ENCODE peak calls at places on chromosomes 12 and 14, in ten cellular contexts. X is A549, T is stomach, F is transverse colon, O is sigmoid colon, B is tibial nerve, G is ovary, V is esophagus muscularis mucosa, N is upper lobe of left lung, K is GM12878. Y is an unnamed sample.

GRCh38 chr14:51889851-51890250 is 29.4 kb downstream of the GNG2 start:
- DNase-seq in B (no peak), F (no peak), O (no peak), N (no peak), T (no peak), G (no peak), X (no peak), K (no peak), V (no peak), Y (no peak)

GRCh38 chr12:93812616-93813015 is 135.4 kb downstream of the CRADD start:
- DNase-seq in G (no peak), O (no peak), N (no peak), K (no peak), X (no peak), F (no peak), T (no peak), V (no peak), B (no peak), Y (no peak)

GRCh38 chr14:55843718-55844403 is 263.9 kb downstream of the KTN1 start:
- DNase-seq in N (no peak), T (no peak), F (no peak), O (no peak), V (no peak), K (no peak), B (no peak), G (no peak), X (no peak), Y (no peak)

GRCh38 chr12:128012110-128012509 is 254.9 kb upstream of the TMEM132C start:
- DNase-seq in N (no peak), T (no peak), X (no peak), B (no peak), O (no peak), G (no peak), F (peak), K (no peak), V (peak), Y (no peak)

GRCh38 chr12:132124766-132125425 is 19.2 kb downstream of the DDX51 start:
- DNase-seq in N (peak), O (no peak), K (no peak), F (no peak), T (no peak), B (no peak), G (no peak), V (no peak), X (no peak), Y (peak)

GRCh38 chr12:109701064-109701463 is 12.6 kb upstream of the FAM222A start:
- DNase-seq in V (no peak), T (no peak), F (no peak), K (no peak), X (no peak), B (no peak), N (no peak), G (no peak), O (no peak), Y (no peak)

GRCh38 chr12:127293507-127294310 is 973.3 kb upstream of the TMEM132C start:
- DNase-seq in G (no peak), B (peak), X (peak), K (no peak), V (no peak), T (peak), N (peak), O (no peak), F (peak), Y (peak)

GRCh38 chr14:79605863-79606262 is 605.4 kb downstream of the DIO2 start:
- DNase-seq in X (no peak), G (no peak), T (no peak), B (no peak), O (no peak), N (no peak), F (no peak), K (no peak), V (no peak), Y (no peak)

GRCh38 chr14:92204792-92205191 is 83.0 kb downstream of the CPSF2 start:
- DNase-seq in N (no peak), O (no peak), G (no peak), X (no peak), K (no peak), T (no peak), B (no peak), V (no peak), F (no peak), Y (no peak)

GRCh38 chr12:51208016-51208660 is 9.7 kb downstream of the POU6F1 start:
- DNase-seq in T (no peak), K (no peak), G (no peak), N (no peak), X (no peak), O (no peak), F (no peak), V (no peak), B (no peak), Y (no peak)

GRCh38 chr12:51307655-51308593 is 16.1 kb downstream of the BIN2 start:
- DNase-seq in N (no peak), T (no peak), F (peak), G (no peak), O (no peak), B (no peak), K (no peak), V (no peak), X (peak), Y (no peak)

GRCh38 chr12:120276734-120277133 is 11.2 kb upstream of the PXN start:
- DNase-seq in F (no peak), B (no peak), V (no peak), T (no peak), K (no peak), O (no peak), G (no peak), N (no peak), X (peak), Y (no peak)

GRCh38 chr12:116427200-116427932 is 131.8 kb upstream of the MAP1LC3B2 start:
- DNase-seq in X (peak), K (no peak), V (no peak), G (no peak), T (no peak), N (no peak), F (no peak), B (no peak), O (no peak), Y (no peak)

GRCh38 chr12:117470804-117471203 is 109.4 kb upstream of the NOS1 start:
- DNase-seq in N (no peak), T (no peak), X (peak), V (no peak), O (no peak), G (no peak), F (no peak), K (no peak), B (no peak), Y (no peak)

GRCh38 chr14:53929871-53930685 is 26.5 kb downstream of the BMP4 start:
- DNase-seq in B (no peak), T (no peak), K (no peak), V (no peak), O (no peak), G (peak), X (peak), N (no peak), F (peak), Y (no peak)

GRCh38 chr14:69663322-69663686 is 51.9 kb downstream of the SUSD6 start:
- DNase-seq in T (no peak), X (no peak), V (no peak), F (no peak), G (no peak), O (peak), K (no peak), B (no peak), N (no peak), Y (no peak)

GRCh38 chr14:69664190-69664742 is 52.9 kb downstream of the SUSD6 start:
- DNase-seq in K (no peak), V (no peak), G (no peak), B (no peak), F (no peak), N (no peak), O (no peak), T (no peak), X (no peak), Y (no peak)

GRCh38 chr14:69660344-69661193 is 49.2 kb downstream of the SUSD6 start:
- DNase-seq in N (no peak), F (no peak), K (no peak), O (no peak), V (no peak), T (no peak), X (no peak), G (no peak), B (no peak), Y (no peak)

GRCh38 chr14:69661194-69661537 is 49.8 kb downstream of the SUSD6 start:
- DNase-seq in X (no peak), K (no peak), G (no peak), B (no peak), O (no peak), T (no peak), V (no peak), F (no peak), N (no peak), Y (no peak)

GRCh38 chr14:69662636-69663321 is 51.4 kb downstream of the SUSD6 start:
- DNase-seq in X (no peak), G (no peak), V (no peak), B (no peak), T (no peak), F (no peak), K (no peak), N (no peak), O (no peak), Y (no peak)
- TF ChIP-seq EP300 in X (no peak), G (no peak), V (no peak), B (no peak), T (no peak), F (no peak), K (no peak), N (no peak), O (no peak), Y (no peak)

GRCh38 chr14:103343164-103343879 is 9.3 kb downstream of the EIF5 start:
- DNase-seq in B (no peak), O (no peak), X (no peak), K (no peak), V (no peak), G (no peak), F (no peak), T (no peak), N (no peak), Y (no peak)
- TF ChIP-seq CTCF in B (no peak), O (no peak), X (no peak), K (no peak), V (no peak), G (no peak), F (no peak), T (no peak), N (no peak), Y (no peak)

DNA sequence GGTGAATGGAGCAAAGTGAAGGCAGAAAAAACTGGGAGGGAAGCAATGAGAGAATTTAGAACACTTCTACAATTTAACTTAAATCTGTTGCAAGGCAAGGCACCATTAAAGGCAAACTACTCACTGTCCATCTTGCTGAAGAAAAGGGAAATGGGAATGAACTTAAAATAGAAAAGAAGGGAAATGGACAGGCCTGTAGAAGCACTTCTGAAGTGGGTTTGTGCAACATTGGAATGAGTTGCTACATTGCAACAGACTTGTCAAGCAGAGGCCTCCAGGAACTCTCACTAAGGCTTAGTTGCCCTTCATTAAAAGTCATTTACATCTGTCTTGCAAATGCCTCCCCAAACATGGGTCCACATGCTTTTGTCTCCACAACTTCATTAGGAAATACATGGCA is 13.7 kb upstream of the OR10AD1 start:
- DNase-seq in V (no peak), O (no peak), K (no peak), T (no peak), X (no peak), G (no peak), F (no peak), B (no peak), N (no peak), Y (no peak)
- TF ChIP-seq EP300 in V (no peak), O (no peak), K (no peak), T (no peak), X (no peak), G (no peak), F (no peak), B (no peak), N (peak), Y (no peak)

DNA sequence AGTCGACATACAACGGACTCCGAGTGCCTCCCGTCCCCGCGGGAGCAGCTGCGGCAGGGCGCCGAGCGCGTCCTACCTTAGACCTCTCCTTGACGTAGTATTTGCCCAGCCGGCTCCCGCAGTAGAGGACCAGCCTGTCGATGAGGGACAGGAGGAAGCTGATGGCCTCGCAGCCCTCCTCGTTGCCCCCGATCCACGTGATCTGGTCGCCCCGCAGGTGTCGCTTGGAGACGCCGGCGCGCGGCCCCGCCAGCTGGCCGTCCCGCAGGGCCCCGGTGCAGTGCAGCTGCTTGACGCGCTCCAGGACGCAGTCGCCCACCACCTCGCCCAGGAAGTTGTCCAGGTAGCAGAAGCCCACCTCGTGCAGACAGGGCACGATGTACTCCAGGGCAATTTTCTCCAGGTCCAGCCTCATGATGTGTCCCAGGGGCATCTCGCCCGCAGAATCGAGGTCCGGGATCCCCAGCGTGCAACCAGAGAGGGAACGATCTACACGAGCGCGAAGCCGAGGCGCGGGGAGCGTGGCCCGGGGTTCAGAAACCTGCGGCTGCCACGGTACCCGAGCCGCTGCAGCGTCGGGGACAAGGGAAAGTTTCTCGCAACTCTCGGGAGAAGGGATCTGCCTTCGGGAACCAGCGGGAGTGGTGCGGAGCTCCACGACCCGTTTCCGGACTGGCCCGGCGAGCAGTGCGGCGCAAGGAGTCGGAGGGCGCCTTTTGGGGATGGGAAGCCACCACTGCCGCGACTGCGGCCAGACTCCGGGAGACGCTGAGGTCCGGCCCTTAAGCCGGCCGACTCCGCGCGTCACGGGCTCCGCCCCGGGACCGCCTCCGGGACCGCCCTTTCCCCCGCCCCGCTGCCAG is at the start of gene EGLN3:
- DNase-seq in B (peak), T (peak), K (no peak), V (peak), X (peak), O (peak), N (peak), G (peak), F (peak), Y (peak)
- TF ChIP-seq CTCF in B (no peak), T (no peak), K (no peak), V (no peak), X (no peak), O (no peak), N (no peak), G (no peak), F (no peak), Y (no peak)

GRCh38 chr14:32596390-32596789 is 267.3 kb downstream of the AKAP6 start:
- DNase-seq in F (no peak), T (no peak), B (no peak), O (no peak), G (no peak), X (no peak), K (no peak), N (no peak), V (no peak), Y (no peak)

GRCh38 chr14:32594766-32595165 is 265.7 kb downstream of the AKAP6 start:
- DNase-seq in G (no peak), O (no peak), B (no peak), T (no peak), F (no peak), K (no peak), V (no peak), N (no peak), X (no peak), Y (no peak)

GRCh38 chr14:32595496-32595895 is 266.4 kb downstream of the AKAP6 start:
- DNase-seq in B (no peak), T (no peak), K (no peak), V (no peak), O (no peak), N (no peak), X (no peak), F (no peak), G (no peak), Y (no peak)

GRCh38 chr14:32590157-32590556 is 261.1 kb downstream of the AKAP6 start:
- DNase-seq in B (no peak), O (no peak), T (no peak), X (no peak), K (no peak), G (no peak), F (no peak), N (no peak), V (no peak), Y (no peak)

GRCh38 chr14:32593290-32593942 is 264.3 kb downstream of the AKAP6 start:
- DNase-seq in F (no peak), V (no peak), X (peak), O (no peak), N (no peak), B (no peak), G (no peak), T (no peak), K (no peak), Y (no peak)
- TF ChIP-seq EP300 in F (no peak), V (no peak), X (no peak), O (no peak), N (no peak), B (no peak), G (no peak), T (no peak), K (no peak), Y (no peak)

GRCh38 chr14:94539181-94539580 is 22.1 kb upstream of the SERPINA4 start:
- DNase-seq in O (no peak), F (no peak), N (no peak), X (no peak), K (no peak), V (no peak), T (no peak), G (no peak), B (no peak), Y (no peak)

GRCh38 chr14:94542111-94542810 is 19.0 kb upstream of the SERPINA4 start:
- DNase-seq in K (no peak), V (no peak), N (peak), X (no peak), F (no peak), T (no peak), O (no peak), B (no peak), G (no peak), Y (no peak)

GRCh38 chr14:94538070-94538740 is 23.0 kb upstream of the SERPINA4 start:
- DNase-seq in F (no peak), O (no peak), G (no peak), K (no peak), V (no peak), X (no peak), N (no peak), T (no peak), B (no peak), Y (no peak)

GRCh38 chr14:94541234-94541975 is 19.8 kb upstream of the SERPINA4 start:
- DNase-seq in F (no peak), X (no peak), G (no peak), B (no peak), V (no peak), N (no peak), T (no peak), O (no peak), K (no peak), Y (no peak)

GRCh38 chr14:94540031-94540794 is 21.0 kb upstream of the SERPINA4 start:
- DNase-seq in G (no peak), F (no peak), V (no peak), N (no peak), K (no peak), O (no peak), B (no peak), X (peak), T (no peak), Y (no peak)
- TF ChIP-seq CTCF in G (no peak), F (no peak), V (no peak), N (no peak), K (no peak), O (no peak), B (no peak), X (no peak), T (no peak), Y (no peak)

GRCh38 chr14:100170880-100171279 is 11.4 kb upstream of the DEGS2 start:
- DNase-seq in F (no peak), N (no peak), G (no peak), O (no peak), B (no peak), T (no peak), K (no peak), V (no peak), X (no peak), Y (no peak)

GRCh38 chr14:100173353-100173752 is 13.9 kb upstream of the DEGS2 start:
- DNase-seq in G (no peak), V (no peak), B (no peak), X (no peak), O (no peak), T (no peak), N (no peak), F (no peak), K (no peak), Y (no peak)

GRCh38 chr14:100168515-100168914 is 9.1 kb upstream of the DEGS2 start:
- DNase-seq in O (no peak), T (no peak), X (no peak), K (no peak), B (no peak), G (no peak), V (no peak), F (no peak), N (no peak), Y (no peak)

GRCh38 chr14:100176811-100177327 is 17.4 kb upstream of the DEGS2 start:
- DNase-seq in F (no peak), K (no peak), B (no peak), X (no peak), V (no peak), G (no peak), N (peak), T (no peak), O (no peak), Y (no peak)

GRCh38 chr14:100172811-100173210 is 13.4 kb upstream of the DEGS2 start:
- DNase-seq in V (no peak), B (no peak), N (no peak), X (no peak), K (no peak), G (no peak), F (no peak), T (no peak), O (no peak), Y (no peak)
- TF ChIP-seq EP300 in V (no peak), B (no peak), N (no peak), X (no peak), K (no peak), G (no peak), F (no peak), T (no peak), O (no peak), Y (no peak)

GRCh38 chr12:45498645-45499044 is 230.9 kb upstream of the ARID2 start:
- DNase-seq in O (no peak), F (no peak), X (no peak), T (no peak), B (no peak), G (no peak), N (no peak), K (no peak), V (no peak), Y (no peak)
- TF ChIP-seq CTCF in O (no peak), F (no peak), X (no peak), T (no peak), B (no peak), G (no peak), N (no peak), K (no peak), V (no peak), Y (no peak)